ENCODE peak calls at places on chromosomes 13 and 19, in eight cellular contexts. J is Caco-2; V is AG10803; R is CD8-positive, alpha-beta T cell; P is fibroblast of mammary gland; M is A549; S is dorsolateral prefrontal cortex; T is cardiac muscle cell. A is an unnamed sample.

GRCh38 chr13:23921451-23921888 is 24.2 kb upstream of the C1QTNF9B start:
- DNase-seq in J (peak; percentile 63), V (peak; percentile 71), R (no peak), P (peak; percentile 67), M (peak; percentile 16), S (no peak), T (peak; percentile 77), A (peak; percentile 63)

GRCh38 chr19:30556230-30556711 is 184.1 kb downstream of the ZNF536 start:
- DNase-seq in J (no peak), V (no peak), R (no peak), P (no peak), M (no peak), S (peak; percentile 59), T (no peak), A (no peak)

GRCh38 chr13:98105929-98106336 is 37.0 kb upstream of the FARP1 start:
- DNase-seq in J (peak; percentile 24), V (peak; percentile 74), R (no peak), P (no peak), M (no peak), S (no peak), T (peak; percentile 75), A (no peak)

GRCh38 chr13:77397636-77398035 is 70.7 kb upstream of the MYCBP2 start:
- DNase-seq in J (no peak), V (peak; percentile 46), R (no peak), P (peak; percentile 48), M (no peak), S (no peak), T (peak; percentile 3), A (peak; percentile 40)

GRCh38 chr13:30255696-30256095 is 51.7 kb downstream of the KATNAL1 start:
- DNase-seq in J (no peak), V (no peak), R (no peak), P (peak; percentile 25), M (no peak), S (no peak), T (no peak), A (no peak)

GRCh38 chr13:27053902-27054595 is 117.6 kb downstream of the USP12 start:
- DNase-seq in J (no peak), V (peak; percentile 88), R (no peak), P (peak; percentile 87), M (peak; percentile 29), S (no peak), T (peak; percentile 50), A (peak; percentile 84)

GRCh38 chr19:7847664-7848063 is 17.6 kb downstream of the EVI5L start:
- DNase-seq in J (no peak), V (no peak), R (no peak), P (no peak), M (no peak), S (no peak), T (no peak), A (no peak)

GRCh38 chr19:2282062-2282861 is at the start of gene PEAK3:
- DNase-seq in J (peak; percentile 30), V (peak; percentile 39), R (no peak), P (no peak), M (no peak), S (no peak), T (peak; percentile 64), A (no peak)

GRCh38 chr19:44552324-44552723 is 22.8 kb upstream of the CEACAM20 start:
- DNase-seq in J (peak; percentile 63), V (peak; percentile 6), R (no peak), P (peak; percentile 31), M (peak; percentile 81), S (no peak), T (peak; percentile 35), A (peak; percentile 66)

GRCh38 chr13:52809310-52809769 is 39.1 kb downstream of the PCDH8 start:
- DNase-seq in J (peak; percentile 81), V (peak; percentile 20), R (no peak), P (peak; percentile 53), M (peak; percentile 73), S (no peak), T (peak; percentile 70), A (peak; percentile 92)

GRCh38 chr19:39802958-39803357 is 24.3 kb downstream of the LEUTX start:
- DNase-seq in J (no peak), V (no peak), R (no peak), P (no peak), M (no peak), S (no peak), T (no peak), A (no peak)

GRCh38 chr19:13604902-13605586 is 98.8 kb upstream of the CACNA1A start:
- DNase-seq in J (no peak), V (no peak), R (no peak), P (no peak), M (no peak), S (no peak), T (no peak), A (no peak)

GRCh38 chr13:95403349-95404140 is 102.3 kb upstream of the ABCC4 start:
- DNase-seq in J (peak; percentile 21), V (no peak), R (no peak), P (no peak), M (no peak), S (no peak), T (no peak), A (no peak)

GRCh38 chr13:38044067-38044466 is 174.5 kb upstream of the TRPC4 start:
- DNase-seq in J (no peak), V (no peak), R (no peak), P (no peak), M (no peak), S (no peak), T (no peak), A (no peak)

GRCh38 chr13:48596128-48596429 is 57.6 kb upstream of the CYSLTR2 start:
- DNase-seq in J (no peak), V (no peak), R (no peak), P (no peak), M (no peak), S (no peak), T (no peak), A (no peak)

GRCh38 chr13:104198811-104199210 is 1132.6 kb upstream of the SLC10A2 start:
- DNase-seq in J (no peak), V (no peak), R (no peak), P (no peak), M (no peak), S (no peak), T (no peak), A (no peak)

GRCh38 chr13:43758834-43759233 is 27.9 kb downstream of the ENOX1 start:
- DNase-seq in J (no peak), V (no peak), R (no peak), P (no peak), M (no peak), S (no peak), T (no peak), A (no peak)

GRCh38 chr19:54465367-54466109 is 2.0 kb upstream of the LENG9 start:
- DNase-seq in J (peak; percentile 70), V (no peak), R (no peak), P (no peak), M (no peak), S (no peak), T (no peak), A (no peak)

DNA sequence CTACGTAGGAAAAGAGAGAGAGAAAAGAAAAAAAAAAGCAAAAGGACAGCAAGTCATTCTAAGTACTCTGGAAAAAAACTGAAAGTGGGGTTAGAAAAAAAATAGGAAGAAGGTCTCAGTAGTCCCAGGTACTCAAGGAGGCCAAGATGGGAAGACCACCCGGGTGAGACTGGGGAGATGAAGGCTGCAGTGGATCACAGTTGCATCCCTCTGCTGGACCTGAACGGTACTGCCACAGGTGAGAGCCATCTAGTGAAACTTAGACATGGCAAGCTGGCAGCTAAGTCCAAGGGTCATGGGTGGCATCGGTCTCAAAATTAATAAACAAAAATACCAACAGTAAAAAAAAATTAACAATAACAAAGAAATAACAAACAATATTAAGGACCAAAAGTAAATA is 41.0 kb upstream of the ZNF91 start:
- DNase-seq in J (peak; percentile 8), V (no peak), R (no peak), P (no peak), M (no peak), S (no peak), T (no peak), A (no peak)
- TF ChIP-seq CTCF in J (no peak), V (no peak), R (no peak), P (peak; percentile 28), M (no peak), S (no peak), T (peak; percentile 5), A (peak; percentile 26)

DNA sequence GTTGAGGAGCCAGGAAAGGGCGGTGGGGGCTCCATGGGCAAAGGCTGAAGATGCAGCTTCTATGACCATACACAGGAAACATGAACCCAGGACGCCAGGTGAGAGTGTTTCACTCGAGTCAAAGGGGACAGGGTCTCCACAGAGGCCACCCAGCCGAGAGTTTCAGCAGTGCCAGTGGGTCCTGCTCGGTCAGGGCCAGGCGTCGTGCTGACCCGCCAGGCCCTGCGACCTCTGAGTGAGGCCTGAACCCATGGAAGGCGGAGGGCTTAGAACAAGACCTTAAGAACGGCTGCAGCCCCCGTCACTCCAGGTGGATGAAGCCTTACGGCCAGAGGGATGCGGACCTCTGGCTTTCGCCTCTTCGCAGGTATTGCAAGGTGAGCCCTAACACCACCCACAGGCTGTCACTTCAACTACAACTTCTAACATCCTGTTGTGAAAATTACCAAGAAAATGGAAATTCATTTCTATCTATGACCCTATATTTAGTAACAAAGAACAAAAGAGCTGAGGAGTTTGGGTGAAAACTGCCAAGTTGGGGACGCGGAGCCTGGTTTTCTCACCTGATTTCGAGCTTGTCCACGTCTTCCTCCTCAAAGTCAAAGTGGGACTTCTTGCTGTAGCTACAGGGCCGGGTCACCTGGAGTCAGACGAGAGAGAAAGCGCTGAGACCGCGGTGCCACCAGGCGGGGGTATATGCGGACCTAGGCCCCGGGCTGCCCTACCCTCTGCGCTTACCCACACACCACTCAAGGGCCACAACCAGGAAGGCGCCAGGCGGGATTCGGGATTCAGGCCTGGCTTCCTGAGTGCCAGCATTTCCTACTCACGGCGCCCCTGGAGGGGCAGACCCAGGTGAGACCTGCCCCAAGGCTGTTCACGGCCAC is 50.1 kb upstream of the C13orf46 start:
- DNase-seq in J (no peak), V (no peak), R (no peak), P (no peak), M (no peak), S (no peak), T (no peak), A (no peak)
- TF ChIP-seq CTCF in J (no peak), V (no peak), R (no peak), P (no peak), M (no peak), S (no peak), T (no peak), A (peak; percentile 6)

DNA sequence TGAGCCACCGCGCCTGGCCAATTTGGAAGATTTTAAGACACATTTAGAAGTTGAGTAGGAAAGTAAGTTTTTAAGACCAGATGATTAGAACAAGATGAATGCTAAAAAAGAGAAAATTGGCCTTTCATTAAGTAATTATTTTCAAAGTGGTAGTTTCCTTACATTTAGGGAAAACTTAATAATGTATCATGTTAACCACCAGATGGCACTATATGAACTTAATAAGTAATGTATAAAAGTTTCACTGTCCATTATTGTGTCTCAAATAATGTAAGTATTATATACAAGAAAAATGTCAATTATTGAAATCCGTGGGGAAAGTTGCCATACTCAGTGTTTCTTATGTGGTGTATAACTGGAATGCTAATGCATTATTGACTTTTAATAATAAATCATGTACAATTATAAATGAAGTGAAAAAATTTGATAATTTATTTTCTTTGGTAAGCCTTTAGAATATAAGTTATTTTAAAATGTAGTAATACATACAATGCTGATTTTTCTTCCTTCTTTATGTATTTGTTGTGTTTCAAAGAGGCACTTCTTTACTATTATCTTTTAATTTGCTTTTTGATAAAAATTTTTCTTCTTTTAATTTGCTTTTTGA is 29.2 kb downstream of the COG6 start:
- DNase-seq in J (no peak), V (peak; percentile 63), R (no peak), P (peak; percentile 64), M (peak; percentile 28), S (no peak), T (peak; percentile 66), A (peak; percentile 39)
- TF ChIP-seq CTCF in J (no peak), V (peak; percentile 48), R (peak; percentile 59), P (no peak), M (peak; percentile 34), S (peak; percentile 51), T (peak; percentile 31), A (peak; percentile 18)

GRCh38 chr19:49363265-49364082 is at the start of gene DKKL1:
- DNase-seq in J (peak; percentile 96), V (peak; percentile 98), R (peak; percentile 48), P (peak; percentile 99), M (peak; percentile 100), S (no peak), T (peak; percentile 100), A (peak; percentile 100)
- TF ChIP-seq CTCF in J (peak; percentile 11), V (peak; percentile 38), R (no peak), P (no peak), M (peak; percentile 18), S (no peak), T (peak; percentile 6), A (peak; percentile 4)